ENCODE peak calls at places on chromosomes 13 and 19, in seven cellular contexts. Z is heart right ventricle, D is transverse colon, Y is colonic mucosa, H is HCT116, R is cardiac muscle cell, U is suprapubic skin. P is an unnamed sample.

GRCh38 chr19:57321164-57321563 is 892 bp downstream of the ZNF543 start:
- DNase-seq in Z (no peak), D (no peak), Y (no peak), H (no peak), R (no peak), U (no peak), P (no peak)

GRCh38 chr19:3576696-3577443 is 4.1 kb downstream of the HMG20B start:
- DNase-seq in Z (peak; percentile 40), D (peak; percentile 64), Y (peak; percentile 63), H (no peak), R (peak; percentile 75), U (peak; percentile 71), P (peak; percentile 35)

GRCh38 chr13:102729560-102730275 is 34.9 kb upstream of the METTL21C start:
- DNase-seq in Z (no peak), D (no peak), Y (no peak), H (no peak), R (no peak), U (no peak), P (no peak)

GRCh38 chr13:48400820-48401219 is 12.1 kb downstream of the LPAR6 start:
- DNase-seq in Z (no peak), D (no peak), Y (no peak), H (no peak), R (no peak), U (no peak), P (peak; percentile 57)

GRCh38 chr19:51599084-51599483 is 28.0 kb downstream of the ZNF175 start:
- DNase-seq in Z (no peak), D (peak; percentile 37), Y (no peak), H (no peak), R (no peak), U (no peak), P (no peak)

GRCh38 chr19:1017115-1017905 is 3.6 kb downstream of the TMEM259 start:
- DNase-seq in Z (no peak), D (peak; percentile 71), Y (peak; percentile 78), H (no peak), R (no peak), U (no peak), P (no peak)

GRCh38 chr19:4059493-4059880 is 7.2 kb downstream of the ZBTB7A start:
- DNase-seq in Z (no peak), D (peak; percentile 85), Y (peak; percentile 86), H (no peak), R (no peak), U (no peak), P (no peak)

GRCh38 chr19:38277549-38277948 is 13.2 kb downstream of the SPINT2 start:
- DNase-seq in Z (no peak), D (no peak), Y (no peak), H (no peak), R (no peak), U (no peak), P (no peak)

GRCh38 chr13:101415358-101416174 is 742 bp downstream of the NALCN start:
- DNase-seq in Z (no peak), D (no peak), Y (no peak), H (no peak), R (no peak), U (no peak), P (no peak)

GRCh38 chr13:47067296-47067695 is 170.4 kb upstream of the HTR2A start:
- DNase-seq in Z (no peak), D (no peak), Y (no peak), H (no peak), R (no peak), U (no peak), P (no peak)

GRCh38 chr13:63435668-63436275 is 2020.1 kb upstream of the PCDH20 start:
- DNase-seq in Z (no peak), D (no peak), Y (no peak), H (peak; percentile 3), R (no peak), U (no peak), P (peak; percentile 100)

GRCh38 chr19:39342647-39343305 is 555 bp downstream of the SAMD4B start:
- DNase-seq in Z (peak; percentile 28), D (peak; percentile 21), Y (no peak), H (no peak), R (peak; percentile 51), U (peak; percentile 80), P (no peak)

GRCh38 chr13:73059460-73060250 is 850 bp downstream of the KLF5 start:
- DNase-seq in Z (peak; percentile 30), D (no peak), Y (peak; percentile 45), H (no peak), R (peak; percentile 69), U (peak; percentile 73), P (no peak)

GRCh38 chr19:30096596-30097370 is 154.7 kb downstream of the URI1 start:
- DNase-seq in Z (no peak), D (no peak), Y (no peak), H (no peak), R (no peak), U (no peak), P (no peak)

GRCh38 chr13:88649855-88650254 is 978.7 kb downstream of the SLITRK5 start:
- DNase-seq in Z (no peak), D (no peak), Y (no peak), H (no peak), R (no peak), U (no peak), P (no peak)

DNA sequence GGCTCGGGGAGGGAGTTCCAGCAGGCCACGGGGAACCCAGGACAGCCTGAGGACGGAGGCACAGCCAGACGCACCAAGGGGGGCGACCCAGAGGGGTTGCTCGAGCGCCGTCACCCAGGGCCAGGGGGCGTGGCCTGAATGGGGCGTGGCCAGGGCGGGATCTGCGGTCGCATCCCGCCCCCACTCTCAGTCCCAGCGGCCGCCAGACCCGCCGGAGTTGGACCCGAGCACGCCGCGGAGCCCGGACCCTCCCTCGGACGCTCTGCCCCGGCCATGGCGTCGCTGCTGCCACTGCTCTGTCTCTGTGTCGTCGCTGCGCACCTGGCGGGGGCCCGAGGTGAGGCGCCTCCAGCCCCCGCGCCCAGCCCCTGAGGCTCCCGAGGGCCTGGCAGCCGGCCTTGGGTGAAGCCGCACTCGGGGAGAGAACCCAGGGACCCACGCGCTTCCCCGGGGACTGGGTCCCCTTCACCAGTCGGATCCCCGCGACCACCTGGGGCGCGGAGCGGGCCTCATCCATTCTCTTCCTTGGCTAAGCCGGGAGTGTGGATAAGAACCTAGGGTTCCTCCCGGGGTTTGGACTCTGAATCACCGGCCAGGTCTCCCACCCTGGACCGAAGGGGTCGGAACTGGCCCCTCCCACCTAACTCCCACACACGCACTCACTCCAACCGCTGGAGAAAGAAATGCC is at the start of gene CILP2:
- DNase-seq in Z (no peak), D (peak; percentile 41), Y (peak; percentile 40), H (no peak), R (peak; percentile 78), U (no peak), P (no peak)
- H3K4me3 ChIP-seq in Z (peak within 1 kb of the TSS; percentile 43), D (peak within 1 kb of the TSS; percentile 26), Y (peak within 1 kb of the TSS; percentile 27), H (peak within 1 kb of the TSS; percentile 47), R (peak within 1 kb of the TSS; percentile 39), U (peak within 1 kb of the TSS; percentile 41), P (peak within 1 kb of the TSS; percentile 34)

DNA sequence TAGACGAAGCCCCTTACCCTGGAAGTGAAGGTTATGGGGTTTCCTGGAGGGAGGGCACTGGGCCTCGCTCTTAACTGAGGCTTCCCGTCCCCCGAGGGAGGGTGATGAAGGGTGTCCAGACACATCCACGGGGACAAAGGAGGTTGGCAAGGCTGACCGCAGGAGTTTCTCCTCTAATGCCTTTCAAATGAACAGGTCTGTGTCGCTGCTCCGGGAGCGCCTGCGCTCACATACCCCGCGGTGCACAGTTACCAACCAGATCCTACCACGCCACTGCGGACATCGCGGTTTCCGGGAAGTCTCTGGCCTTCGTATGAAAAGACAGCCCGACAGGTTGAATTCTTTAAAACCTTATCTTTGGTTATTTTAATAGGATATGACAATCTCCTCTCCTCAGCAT is 41.3 kb downstream of the IRS2 start:
- DNase-seq in Z (no peak), D (no peak), Y (no peak), H (no peak), R (no peak), U (no peak), P (no peak)
- H3K4me3 ChIP-seq in Z (no peak overlapping the region), D (no peak overlapping the region), Y (no peak overlapping the region), H (no peak overlapping the region), R (no peak overlapping the region), U (no peak overlapping the region), P (no peak overlapping the region)

GRCh38 chr13:75790198-75790970 is 154.3 kb downstream of the LMO7 start:
- DNase-seq in Z (no peak), D (no peak), Y (no peak), H (no peak), R (no peak), U (no peak), P (no peak)

GRCh38 chr13:75787249-75787940 is 151.3 kb downstream of the LMO7 start:
- DNase-seq in Z (no peak), D (no peak), Y (no peak), H (no peak), R (no peak), U (no peak), P (no peak)

GRCh38 chr13:75792526-75793187 is 156.5 kb downstream of the LMO7 start:
- DNase-seq in Z (no peak), D (peak; percentile 27), Y (no peak), H (no peak), R (peak; percentile 41), U (no peak), P (no peak)

GRCh38 chr13:75788494-75788991 is 152.4 kb downstream of the LMO7 start:
- DNase-seq in Z (peak; percentile 33), D (peak; percentile 66), Y (peak; percentile 74), H (no peak), R (no peak), U (no peak), P (peak; percentile 79)

GRCh38 chr13:75789451-75790197 is 153.5 kb downstream of the LMO7 start:
- DNase-seq in Z (no peak), D (no peak), Y (no peak), H (no peak), R (no peak), U (no peak), P (no peak)
- H3K4me3 ChIP-seq in Z (no peak overlapping the region), D (no peak overlapping the region), Y (no peak overlapping the region), H (no peak overlapping the region), R (no peak overlapping the region), U (no peak overlapping the region), P (peak overlapping the region; percentile 34)

GRCh38 chr13:45744979-45745378 is 42.9 kb downstream of the CBY2 start:
- DNase-seq in Z (no peak), D (no peak), Y (no peak), H (no peak), R (no peak), U (no peak), P (no peak)

GRCh38 chr13:45742985-45743384 is 40.9 kb downstream of the CBY2 start:
- DNase-seq in Z (no peak), D (no peak), Y (no peak), H (no peak), R (no peak), U (no peak), P (no peak)

GRCh38 chr13:45750566-45750965 is 48.4 kb downstream of the CBY2 start:
- DNase-seq in Z (no peak), D (no peak), Y (no peak), H (no peak), R (no peak), U (no peak), P (no peak)

GRCh38 chr13:45749026-45749759 is 47.1 kb downstream of the CBY2 start:
- DNase-seq in Z (no peak), D (no peak), Y (no peak), H (no peak), R (no peak), U (no peak), P (no peak)

DNA sequence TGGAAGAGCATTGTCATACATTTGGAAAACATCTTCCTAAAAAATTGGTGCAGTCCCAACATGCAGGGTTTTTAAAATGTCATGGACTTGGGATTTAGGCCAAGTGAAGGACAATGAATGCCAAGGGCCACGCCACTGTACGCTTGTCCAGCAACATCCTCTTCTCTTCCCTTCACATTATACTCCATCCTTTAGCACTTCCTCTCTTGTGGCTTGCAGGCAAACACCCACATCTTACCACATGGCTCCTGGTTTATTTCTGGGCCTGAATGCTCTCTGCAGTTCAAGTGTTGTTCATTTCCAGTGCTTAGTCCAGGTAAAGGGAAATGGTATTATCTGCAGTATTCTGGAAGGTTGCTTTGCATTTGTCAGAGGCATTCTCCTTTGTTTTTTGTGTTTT is 45.0 kb downstream of the CBY2 start:
- DNase-seq in Z (no peak), D (no peak), Y (no peak), H (no peak), R (no peak), U (no peak), P (no peak)
- H3K4me3 ChIP-seq in Z (no peak overlapping the region), D (no peak overlapping the region), Y (no peak overlapping the region), H (no peak overlapping the region), R (no peak overlapping the region), U (no peak overlapping the region), P (no peak overlapping the region)